ENCODE peak calls at places on chromosomes 16 and 17, in five cellular contexts. Q, E, B, Z and D are unnamed samples.

GRCh38 chr17:64173646-64174045 is 43.7 kb upstream of the ERN1 start:
- DNase-seq in Q (no peak), E (no peak), B (no peak), Z (no peak), D (no peak)

GRCh38 chr17:57544381-57544780 is 200.7 kb downstream of the CCDC182 start:
- DNase-seq in Q (no peak), E (no peak), B (no peak), Z (no peak), D (no peak)

GRCh38 chr16:54506691-54507090 is 220.1 kb upstream of the IRX3 start:
- DNase-seq in Q (no peak), E (no peak), B (no peak), Z (no peak), D (no peak)

GRCh38 chr16:1557074-1557473 is 23.6 kb downstream of the TMEM204 start:
- DNase-seq in Q (no peak), E (no peak), B (no peak), Z (no peak), D (no peak)

GRCh38 chr16:79170565-79171242 is 429.8 kb downstream of the MAF start:
- DNase-seq in Q (no peak), E (no peak), B (no peak), Z (no peak), D (no peak)

GRCh38 chr16:27446721-27447120 is 44.7 kb downstream of the IL21R start:
- DNase-seq in Q (peak; percentile 69), E (no peak), B (no peak), Z (no peak), D (no peak)

GRCh38 chr17:17723354-17724261 is 42.4 kb downstream of the RAI1 start:
- DNase-seq in Q (peak; percentile 50), E (peak; percentile 70), B (peak; percentile 67), Z (peak; percentile 28), D (no peak)

GRCh38 chr16:60729052-60729451 is 1307.2 kb downstream of the CDH8 start:
- DNase-seq in Q (no peak), E (no peak), B (no peak), Z (no peak), D (no peak)

GRCh38 chr17:47785538-47786123 is 36.0 kb downstream of the OSBPL7 start:
- DNase-seq in Q (peak; percentile 50), E (peak; percentile 15), B (no peak), Z (no peak), D (no peak)

GRCh38 chr17:78092794-78093324 is 35.7 kb downstream of the TMC6 start:
- DNase-seq in Q (no peak), E (no peak), B (no peak), Z (no peak), D (no peak)

GRCh38 chr16:58464916-58465731 is 34.8 kb upstream of the NDRG4 start:
- DNase-seq in Q (no peak), E (no peak), B (no peak), Z (no peak), D (no peak)

GRCh38 chr16:2194852-2195315 is 1.5 kb downstream of the CASKIN1 start:
- DNase-seq in Q (peak; percentile 55), E (peak; percentile 24), B (peak; percentile 49), Z (no peak), D (no peak)

GRCh38 chr16:11204513-11205047 is 51.4 kb downstream of the SOCS1 start:
- DNase-seq in Q (no peak), E (no peak), B (no peak), Z (no peak), D (no peak)

GRCh38 chr16:88924834-88925539 is 52.0 kb downstream of the CBFA2T3 start:
- DNase-seq in Q (peak; percentile 50), E (peak; percentile 25), B (peak; percentile 91), Z (peak; percentile 35), D (no peak)

GRCh38 chr16:12474794-12475410 is 328.8 kb downstream of the CPPED1 start:
- DNase-seq in Q (no peak), E (no peak), B (no peak), Z (no peak), D (no peak)

GRCh38 chr17:49935526-49936210 is 33.3 kb upstream of the DLX4 start:
- DNase-seq in Q (no peak), E (no peak), B (no peak), Z (no peak), D (no peak)

GRCh38 chr16:57964157-57964700 is 6.7 kb downstream of the CNGB1 start:
- DNase-seq in Q (no peak), E (no peak), B (no peak), Z (no peak), D (no peak)

GRCh38 chr16:88662222-88662842 is 559 bp downstream of the MVD start:
- DNase-seq in Q (peak; percentile 43), E (no peak), B (no peak), Z (no peak), D (no peak)

GRCh38 chr17:64384253-64385186 is 6.1 kb downstream of the PECAM1 start:
- DNase-seq in Q (peak; percentile 33), E (peak; percentile 20), B (no peak), Z (no peak), D (no peak)

GRCh38 chr17:75097865-75098264 is 10.1 kb downstream of the SLC16A5 start:
- DNase-seq in Q (no peak), E (no peak), B (no peak), Z (no peak), D (no peak)

GRCh38 chr17:41301204-41301790 is 1.4 kb downstream of the KRTAP29-1 start:
- DNase-seq in Q (no peak), E (no peak), B (no peak), Z (no peak), D (no peak)

GRCh38 chr16:3458852-3459361 is 15.4 kb downstream of the NAA60 start:
- DNase-seq in Q (no peak), E (peak; percentile 14), B (no peak), Z (no peak), D (no peak)

GRCh38 chr17:62781826-62782225 is 26.3 kb downstream of the MARCHF10 start:
- DNase-seq in Q (no peak), E (peak; percentile 44), B (no peak), Z (no peak), D (no peak)

GRCh38 chr17:18031955-18032354 is 7.0 kb downstream of the ATPAF2 start:
- DNase-seq in Q (no peak), E (peak; percentile 13), B (no peak), Z (no peak), D (no peak)

GRCh38 chr16:819336-819735 is 18.8 kb upstream of the GNG13 start:
- DNase-seq in Q (no peak), E (no peak), B (no peak), Z (no peak), D (no peak)

GRCh38 chr16:2919511-2920255 is 8.0 kb downstream of the FLYWCH1 start:
- DNase-seq in Q (peak; percentile 59), E (peak; percentile 46), B (peak; percentile 58), Z (peak; percentile 24), D (no peak)